ENCODE peak calls at places on chromosomes 2 and 18, in seven cellular contexts. R is transverse colon; I is CD8-positive, alpha-beta T cell; Q is stomach; E is fibroblast of lung; O is hepatocyte; A is psoas muscle. G is an unnamed sample. For H3K9me3, the result is how much of the 10 kb centered on the place peaks cover.

GRCh38 chr2:98560256-98560771 is 48.0 kb downstream of the COA5 start:
- DNase-seq in R (no peak), O (peak), I (no peak), E (peak), Q (no peak), A (no peak), G (no peak)

GRCh38 chr18:58394046-58394445 is 234.8 kb downstream of the ALPK2 start:
- DNase-seq in Q (no peak), R (no peak), I (no peak), A (no peak), O (no peak), E (no peak), G (no peak)

GRCh38 chr2:201854841-201855240 is 48.5 kb downstream of the CDK15 start:
- DNase-seq in E (no peak), R (no peak), I (no peak), Q (no peak), A (no peak), O (no peak), G (no peak)

GRCh38 chr18:57397440-57397839 is 37.7 kb upstream of the ONECUT2 start:
- DNase-seq in E (peak), Q (no peak), A (no peak), I (no peak), O (peak), R (no peak), G (no peak)

GRCh38 chr2:226396541-226396940 is 403.1 kb downstream of the IRS1 start:
- DNase-seq in R (no peak), I (no peak), A (no peak), E (no peak), O (no peak), Q (no peak), G (no peak)

GRCh38 chr2:200814276-200814815 is 2.6 kb downstream of the BZW1 start:
- DNase-seq in A (no peak), E (no peak), O (no peak), Q (no peak), I (no peak), R (no peak), G (no peak)

GRCh38 chr18:48479531-48479930 is 59.3 kb upstream of the CTIF start:
- DNase-seq in O (no peak), A (no peak), E (no peak), Q (no peak), I (no peak), R (no peak), G (no peak)

GRCh38 chr2:54457326-54458023 is 1.3 kb downstream of the SPTBN1 start:
- DNase-seq in Q (peak), R (no peak), I (no peak), A (peak), E (peak), O (peak), G (no peak)

GRCh38 chr2:31877008-31877407 is 133.8 kb downstream of the MEMO1 start:
- DNase-seq in Q (no peak), O (peak), A (no peak), E (peak), R (no peak), I (no peak), G (no peak)

GRCh38 chr2:121902171-121902591 is 146.7 kb downstream of the TSN start:
- DNase-seq in O (no peak), E (no peak), R (no peak), I (peak), Q (no peak), A (no peak), G (no peak)

GRCh38 chr2:114754907-114755563 is 312.6 kb downstream of the DPP10 start:
- DNase-seq in R (no peak), I (no peak), O (no peak), A (no peak), Q (no peak), E (no peak), G (no peak)

GRCh38 chr2:27571681-27572080 is 11.2 kb upstream of the ZNF512 start:
- DNase-seq in R (no peak), Q (no peak), A (no peak), I (no peak), E (no peak), O (no peak), G (no peak)

GRCh38 chr2:158923180-158923594 is 45.3 kb upstream of the TANC1 start:
- DNase-seq in Q (no peak), E (no peak), A (no peak), O (peak), I (no peak), R (no peak), G (no peak)

GRCh38 chr2:125224830-125225229 is 1199.7 kb downstream of the CNTNAP5 start:
- DNase-seq in R (no peak), Q (no peak), E (no peak), O (no peak), I (no peak), A (no peak), G (no peak)

GRCh38 chr2:10042301-10043161 is 819 bp upstream of the KLF11 start:
- DNase-seq in O (peak), E (peak), I (peak), Q (peak), A (peak), R (peak), G (no peak)

GRCh38 chr2:215498411-215498810 is 62.5 kb upstream of the FN1 start:
- DNase-seq in I (no peak), R (no peak), O (peak), A (no peak), E (peak), Q (peak), G (peak)

GRCh38 chr2:61520261-61520660 is 17.9 kb downstream of the XPO1 start:
- DNase-seq in Q (no peak), R (no peak), O (no peak), A (no peak), E (no peak), I (no peak), G (no peak)

GRCh38 chr2:28986429-28986828 is 5.3 kb downstream of the TOGARAM2 start:
- DNase-seq in Q (no peak), O (no peak), E (no peak), A (no peak), R (no peak), I (no peak), G (no peak)

GRCh38 chr18:54880706-54881105 is 52.4 kb downstream of the RAB27B start:
- DNase-seq in O (peak), E (peak), A (no peak), Q (no peak), I (no peak), R (no peak), G (no peak)

GRCh38 chr2:75596784-75597183 is 36.0 kb upstream of the EVA1A start:
- DNase-seq in A (no peak), I (no peak), R (no peak), Q (no peak), O (no peak), E (no peak), G (no peak)

GRCh38 chr2:19797871-19798270 is 103.9 kb downstream of the TTC32 start:
- DNase-seq in A (no peak), O (peak), E (peak), R (no peak), Q (no peak), I (no peak), G (no peak)

GRCh38 chr18:42414756-42415454 is 459.9 kb downstream of the PIK3C3 start:
- DNase-seq in A (no peak), I (no peak), R (no peak), E (peak), Q (no peak), O (peak), G (peak)

GRCh38 chr18:58596265-58596681 is 32.6 kb downstream of the ALPK2 start:
- DNase-seq in R (no peak), A (no peak), O (no peak), I (no peak), Q (no peak), E (no peak), G (no peak)

GRCh38 chr2:173831312-173832229 is 133.6 kb downstream of the SP3 start:
- DNase-seq in Q (no peak), E (peak), O (peak), A (peak), R (peak), I (no peak), G (no peak)

GRCh38 chr2:54122939-54123338 is 7.5 kb downstream of the ACYP2 start:
- DNase-seq in I (no peak), E (peak), Q (no peak), O (peak), R (no peak), A (no peak), G (peak)

GRCh38 chr2:166573393-166573792 is 79.3 kb upstream of the SCN7A start:
- DNase-seq in O (no peak), E (peak), I (no peak), R (no peak), Q (no peak), A (no peak), G (no peak)

GRCh38 chr18:65103864-65104263 is 646.9 kb upstream of the CDH7 start:
- DNase-seq in R (no peak), I (no peak), Q (no peak), O (no peak), E (no peak), A (no peak), G (no peak)

GRCh38 chr2:32745191-32745590 is 117.3 kb downstream of the TTC27 start:
- DNase-seq in R (no peak), A (no peak), Q (no peak), I (no peak), O (no peak), E (no peak), G (no peak)

GRCh38 chr2:218039171-218039570 is 29.9 kb upstream of the RUFY4 start:
- DNase-seq in E (no peak), Q (no peak), A (no peak), O (no peak), R (no peak), I (no peak), G (no peak)

DNA sequence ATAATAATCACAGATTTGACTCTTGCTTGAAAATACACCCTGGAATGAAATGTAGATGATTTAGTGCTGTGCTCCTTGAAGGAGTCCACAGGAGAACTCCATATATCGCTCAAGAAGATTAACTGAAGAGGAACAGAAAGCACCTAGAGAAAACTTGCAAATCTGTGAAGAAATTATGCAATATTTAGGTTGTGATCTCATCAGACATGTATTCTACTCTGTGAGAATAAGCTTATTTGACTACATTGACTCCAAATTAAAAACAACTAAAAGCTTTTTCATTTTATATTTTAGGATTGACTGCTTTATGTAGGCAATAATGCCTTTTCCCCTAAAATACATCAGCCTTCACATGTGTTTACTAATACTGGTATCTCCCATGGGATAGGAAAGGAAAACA is 906.6 kb upstream of the LRATD1 start:
- DNase-seq in R (no peak), Q (no peak), E (no peak), I (no peak), O (no peak), A (no peak), G (no peak)
- H3K9me3 ChIP-seq in R (under half), Q (under half), E (under half), I (under half), O (under half), A (under half), G (under half)

GRCh38 chr18:74078257-74078656 is 69.4 kb downstream of the FBXO15 start:
- DNase-seq in I (no peak), R (no peak), E (no peak), Q (no peak), O (no peak), A (no peak), G (no peak)
- H3K4me3 ChIP-seq in I (no peak), R (no peak), E (no peak), Q (no peak), O (no peak), A (no peak), G (no peak)

DNA sequence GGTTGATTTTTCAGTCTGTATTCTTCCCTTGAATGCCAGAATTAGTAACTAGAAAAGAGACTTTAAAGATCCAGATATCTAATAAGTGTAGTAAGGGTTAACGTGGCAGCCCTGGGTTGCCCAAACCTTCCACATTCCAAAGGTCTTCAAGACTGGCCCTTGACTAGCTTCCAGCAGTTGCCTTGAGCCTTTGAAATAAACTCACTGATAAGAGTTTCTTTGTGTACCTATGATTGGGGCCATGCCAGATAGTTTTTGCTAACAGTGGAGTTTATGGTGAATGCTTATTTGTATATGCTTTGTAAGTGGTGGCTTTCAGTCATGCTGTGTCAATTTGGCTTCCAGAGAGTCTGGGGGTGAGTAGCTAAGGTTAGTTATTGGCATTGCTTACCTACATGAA is 722.3 kb downstream of the RNF144A start:
- DNase-seq in E (no peak), R (no peak), O (peak), A (no peak), Q (peak), I (no peak), G (no peak)
- H3K9me3 ChIP-seq in E (under half), R (under half), O (under half), A (under half), Q (under half), I (under half), G (under half)

GRCh38 chr2:238851751-238852150 is 3.9 kb downstream of the TWIST2 start:
- DNase-seq in E (peak), A (no peak), Q (no peak), O (no peak), R (no peak), I (no peak), G (no peak)
- H3K4me3 ChIP-seq in E (peak), A (no peak), Q (peak), O (no peak), R (no peak), I (no peak), G (no peak)

GRCh38 chr2:135230150-135230549 is 178.1 kb downstream of the RAB3GAP1 start:
- DNase-seq in R (no peak), A (no peak), I (no peak), Q (no peak), O (no peak), E (no peak), G (no peak)
- H3K9me3 ChIP-seq in R (under half), A (under half), I (under half), Q (under half), O (under half), E (under half), G (under half)

GRCh38 chr2:11375025-11375688 is 30.7 kb upstream of the ROCK2 start:
- DNase-seq in O (no peak), I (no peak), E (peak), A (no peak), Q (no peak), R (no peak), G (no peak)
- H3K4me3 ChIP-seq in O (no peak), I (no peak), E (no peak), A (peak), Q (no peak), R (no peak), G (no peak)

GRCh38 chr2:169862816-169863215 is 35.6 kb downstream of the UBR3 start:
- DNase-seq in R (no peak), Q (no peak), E (no peak), I (no peak), O (no peak), A (no peak), G (no peak)

GRCh38 chr2:169865492-169865891 is 38.2 kb downstream of the UBR3 start:
- DNase-seq in R (no peak), Q (no peak), E (no peak), I (no peak), O (no peak), A (no peak), G (no peak)

GRCh38 chr2:169859423-169859822 is 32.2 kb downstream of the UBR3 start:
- DNase-seq in O (no peak), A (no peak), Q (no peak), E (no peak), I (no peak), R (no peak), G (no peak)

GRCh38 chr2:169860149-169860548 is 32.9 kb downstream of the UBR3 start:
- DNase-seq in A (no peak), R (no peak), E (no peak), I (no peak), O (no peak), Q (no peak), G (no peak)
- H3K9me3 ChIP-seq in A (under half), R (under half), E (under half), I (under half), O (under half), Q (under half), G (under half)

GRCh38 chr2:219244789-219245147 is 476 bp downstream of the GLB1L start:
- DNase-seq in E (no peak), Q (no peak), A (no peak), I (no peak), O (no peak), R (no peak), G (no peak)

GRCh38 chr2:219245899-219246230 is 586 bp downstream of the STK16 start:
- DNase-seq in Q (no peak), O (peak), E (no peak), A (no peak), I (peak), R (no peak), G (no peak)

GRCh38 chr2:219245148-219245898 is at the start of the genes GLB1L and STK16:
- DNase-seq in A (peak), R (peak), E (peak), I (peak), O (peak), Q (peak), G (peak)

GRCh38 chr2:219247678-219248642 is 2.7 kb downstream of the STK16 start:
- DNase-seq in R (peak), Q (peak), E (no peak), I (peak), O (no peak), A (no peak), G (no peak)

DNA sequence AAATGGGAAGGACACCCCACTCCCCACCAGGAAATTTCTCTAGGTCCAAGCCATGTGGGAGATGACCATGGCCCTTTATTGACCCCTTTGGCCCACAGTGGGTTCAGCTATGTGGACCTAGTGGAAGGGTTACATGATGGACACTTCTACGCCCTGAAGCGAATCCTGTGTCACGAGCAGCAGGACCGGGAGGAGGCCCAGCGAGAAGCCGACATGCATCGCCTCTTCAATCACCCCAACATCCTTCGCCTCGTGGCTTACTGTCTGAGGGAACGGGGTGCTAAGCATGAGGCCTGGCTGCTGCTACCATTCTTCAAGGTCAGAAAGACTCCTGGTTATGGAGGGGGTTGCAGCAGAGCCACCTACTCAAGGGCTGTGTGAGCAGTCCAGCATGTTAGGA is 1.3 kb downstream of the STK16 start:
- DNase-seq in A (no peak), I (no peak), Q (no peak), E (no peak), O (no peak), R (no peak), G (no peak)
- H3K4me3 ChIP-seq in A (peak), I (peak), Q (no peak), E (peak), O (no peak), R (no peak), G (no peak)

GRCh38 chr2:132521321-132521720 is 104.7 kb downstream of the GPR39 start:
- DNase-seq in I (no peak), A (no peak), O (no peak), R (no peak), Q (no peak), E (no peak), G (no peak)
- H3K9me3 ChIP-seq in I (under half), A (under half), O (under half), R (under half), Q (under half), E (under half), G (under half)

GRCh38 chr2:37653805-37654378 is 17.6 kb downstream of the CDC42EP3 start:
- DNase-seq in I (no peak), O (no peak), Q (no peak), A (peak), R (peak), E (no peak), G (peak)
- H3K4me3 ChIP-seq in I (no peak), O (no peak), Q (no peak), A (peak), R (no peak), E (no peak), G (no peak)

G was measured in prostate gland.